ENCODE peak calls at places on chromosomes 6 and 20, in four cellular contexts. One of them, this sample, is unnamed.

GRCh38 chr6:72328775-72329174 is 293.1 kb upstream of the KCNQ5 start:
- DNase-seq in spleen: no peak
- DNase-seq in esophagus muscularis mucosa: no peak
- DNase-seq in HCT116: no peak
- DNase-seq in this sample: no peak

GRCh38 chr6:142384455-142385332 is 82.9 kb downstream of the ADGRG6 start:
- DNase-seq in spleen: no peak
- DNase-seq in esophagus muscularis mucosa: no peak
- DNase-seq in HCT116: no peak
- DNase-seq in this sample: no peak

GRCh38 chr6:42393339-42393738 is 58.4 kb downstream of the TRERF1 start:
- DNase-seq in spleen: no peak
- DNase-seq in esophagus muscularis mucosa: no peak
- DNase-seq in HCT116: no peak
- DNase-seq in this sample: no peak

GRCh38 chr6:108798672-108799355 is 49.4 kb upstream of the ARMC2 start:
- DNase-seq in spleen: peak
- DNase-seq in esophagus muscularis mucosa: no peak
- DNase-seq in HCT116: no peak
- DNase-seq in this sample: no peak

GRCh38 chr6:35080821-35081425 is 60.2 kb downstream of the TCP11 start:
- DNase-seq in spleen: peak
- DNase-seq in esophagus muscularis mucosa: no peak
- DNase-seq in HCT116: no peak
- DNase-seq in this sample: no peak

GRCh38 chr6:46144270-46144669 is 14.5 kb downstream of the ENPP4 start:
- DNase-seq in spleen: no peak
- DNase-seq in esophagus muscularis mucosa: no peak
- DNase-seq in HCT116: no peak
- DNase-seq in this sample: no peak

GRCh38 chr20:60046011-60046413 is 87.8 kb downstream of the CDH26 start:
- DNase-seq in spleen: no peak
- DNase-seq in esophagus muscularis mucosa: no peak
- DNase-seq in HCT116: no peak
- DNase-seq in this sample: no peak

GRCh38 chr6:71419217-71419953 is 130.8 kb downstream of the OGFRL1 start:
- DNase-seq in spleen: peak
- DNase-seq in esophagus muscularis mucosa: no peak
- DNase-seq in HCT116: no peak
- DNase-seq in this sample: no peak

GRCh38 chr6:25138697-25139051 is 140.5 kb upstream of the CARMIL1 start:
- DNase-seq in spleen: no peak
- DNase-seq in esophagus muscularis mucosa: no peak
- DNase-seq in HCT116: no peak
- DNase-seq in this sample: no peak

GRCh38 chr6:131555992-131556391 is 17.0 kb upstream of the ARG1 start:
- DNase-seq in spleen: no peak
- DNase-seq in esophagus muscularis mucosa: no peak
- DNase-seq in HCT116: no peak
- DNase-seq in this sample: no peak

GRCh38 chr6:31730631-31731086 is 1.6 kb upstream of the DDAH2 start:
- DNase-seq in spleen: peak
- DNase-seq in esophagus muscularis mucosa: no peak
- DNase-seq in HCT116: no peak
- DNase-seq in this sample: no peak

GRCh38 chr6:104540743-104541142 is 319.0 kb downstream of the HACE1 start:
- DNase-seq in spleen: no peak
- DNase-seq in esophagus muscularis mucosa: no peak
- DNase-seq in HCT116: no peak
- DNase-seq in this sample: no peak

DNA sequence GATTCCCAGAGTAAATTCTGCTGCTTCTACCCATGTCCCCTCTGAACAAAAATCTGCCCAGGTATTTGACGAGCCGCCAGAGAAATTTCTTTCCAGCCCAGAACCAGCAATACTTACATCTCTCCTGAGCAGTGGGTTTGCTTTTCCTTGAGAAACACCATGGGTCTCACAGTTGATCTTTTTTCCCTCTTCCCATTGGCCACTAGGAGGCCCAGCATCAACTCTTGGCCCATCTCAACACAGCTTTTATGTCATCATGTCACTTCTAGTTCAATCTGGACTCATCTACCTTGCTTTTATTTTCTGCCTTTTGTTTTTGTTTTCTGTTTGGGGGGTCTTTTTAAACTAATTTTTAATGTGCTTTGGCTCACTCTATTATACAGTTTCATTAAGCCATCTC is 18.8 kb downstream of the MAFB start:
- DNase-seq in spleen: no peak
- DNase-seq in esophagus muscularis mucosa: no peak
- DNase-seq in HCT116: no peak
- DNase-seq in this sample: no peak
- H3K4me3 ChIP-seq in spleen: no peak
- H3K4me3 ChIP-seq in esophagus muscularis mucosa: no peak
- H3K4me3 ChIP-seq in HCT116: no peak
- H3K4me3 ChIP-seq in this sample: no peak

GRCh38 chr20:63101781-63102719 is 95.3 kb upstream of the BHLHE23 start:
- DNase-seq in spleen: peak
- DNase-seq in esophagus muscularis mucosa: no peak
- DNase-seq in HCT116: no peak
- DNase-seq in this sample: no peak

GRCh38 chr20:63104312-63105181 is 97.8 kb upstream of the BHLHE23 start:
- DNase-seq in spleen: peak
- DNase-seq in esophagus muscularis mucosa: no peak
- DNase-seq in HCT116: no peak
- DNase-seq in this sample: no peak

GRCh38 chr20:63103402-63104311 is 96.9 kb upstream of the BHLHE23 start:
- DNase-seq in spleen: peak
- DNase-seq in esophagus muscularis mucosa: no peak
- DNase-seq in HCT116: no peak
- DNase-seq in this sample: no peak

GRCh38 chr20:63100926-63101699 is 94.3 kb upstream of the BHLHE23 start:
- DNase-seq in spleen: peak
- DNase-seq in esophagus muscularis mucosa: no peak
- DNase-seq in HCT116: no peak
- DNase-seq in this sample: no peak

DNA sequence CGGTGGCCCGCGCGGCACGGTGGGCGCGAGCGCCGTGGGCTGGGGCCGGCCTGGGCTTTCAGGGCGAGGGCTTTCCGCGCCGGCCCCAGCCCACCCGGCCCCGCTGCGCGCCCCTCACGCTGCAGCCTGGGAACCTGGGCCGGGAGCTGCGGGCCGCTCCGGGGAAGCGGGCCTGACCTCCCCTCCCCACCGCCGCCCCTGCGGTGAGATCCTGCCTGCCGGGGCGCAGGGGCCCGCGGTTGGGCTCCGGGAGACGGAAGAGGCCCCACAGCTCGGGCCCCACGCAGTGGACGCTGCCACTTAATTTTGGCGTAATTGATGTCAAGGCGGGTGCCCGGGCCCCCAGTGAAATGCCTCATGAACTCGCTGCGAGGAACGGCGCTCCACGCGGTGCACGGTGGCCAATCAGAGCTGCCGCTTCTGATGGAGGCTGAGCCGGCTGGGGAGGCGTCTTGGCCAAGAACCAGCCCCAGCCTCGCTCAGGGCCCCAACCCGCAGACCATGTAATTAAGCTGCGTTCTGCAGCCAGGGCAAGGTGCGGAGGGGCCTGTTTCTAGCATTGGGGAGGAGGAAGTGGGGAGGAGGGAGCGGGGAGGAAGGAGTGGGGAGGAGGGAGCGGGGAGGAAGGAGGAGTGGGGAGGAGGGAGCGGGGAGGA is 96.1 kb upstream of the BHLHE23 start:
- DNase-seq in spleen: peak
- DNase-seq in esophagus muscularis mucosa: no peak
- DNase-seq in HCT116: no peak
- DNase-seq in this sample: no peak
- H3K27ac ChIP-seq in spleen: peak
- H3K27ac ChIP-seq in esophagus muscularis mucosa: peak
- H3K27ac ChIP-seq in HCT116: peak
- H3K27ac ChIP-seq in this sample: no peak

GRCh38 chr6:26214826-26215199 is 127.6 kb downstream of the HFE start:
- DNase-seq in spleen: peak
- DNase-seq in esophagus muscularis mucosa: no peak
- DNase-seq in HCT116: no peak
- DNase-seq in this sample: no peak
- TF ChIP-seq POLR2AphosphoS5 in spleen: peak
- TF ChIP-seq POLR2AphosphoS5 in esophagus muscularis mucosa: no peak
- TF ChIP-seq POLR2AphosphoS5 in HCT116: no peak
- TF ChIP-seq POLR2AphosphoS5 in this sample: no peak

GRCh38 chr20:34729416-34729815 is 25.3 kb downstream of the TP53INP2 start:
- DNase-seq in spleen: no peak
- DNase-seq in esophagus muscularis mucosa: no peak
- DNase-seq in HCT116: no peak
- DNase-seq in this sample: no peak

GRCh38 chr20:34720266-34720665 is 16.1 kb downstream of the TP53INP2 start:
- DNase-seq in spleen: no peak
- DNase-seq in esophagus muscularis mucosa: no peak
- DNase-seq in HCT116: no peak
- DNase-seq in this sample: no peak

GRCh38 chr20:34724172-34724571 is 20.0 kb downstream of the TP53INP2 start:
- DNase-seq in spleen: no peak
- DNase-seq in esophagus muscularis mucosa: no peak
- DNase-seq in HCT116: no peak
- DNase-seq in this sample: no peak
- H3K4me3 ChIP-seq in spleen: no peak
- H3K4me3 ChIP-seq in esophagus muscularis mucosa: no peak
- H3K4me3 ChIP-seq in HCT116: no peak
- H3K4me3 ChIP-seq in this sample: no peak

DNA sequence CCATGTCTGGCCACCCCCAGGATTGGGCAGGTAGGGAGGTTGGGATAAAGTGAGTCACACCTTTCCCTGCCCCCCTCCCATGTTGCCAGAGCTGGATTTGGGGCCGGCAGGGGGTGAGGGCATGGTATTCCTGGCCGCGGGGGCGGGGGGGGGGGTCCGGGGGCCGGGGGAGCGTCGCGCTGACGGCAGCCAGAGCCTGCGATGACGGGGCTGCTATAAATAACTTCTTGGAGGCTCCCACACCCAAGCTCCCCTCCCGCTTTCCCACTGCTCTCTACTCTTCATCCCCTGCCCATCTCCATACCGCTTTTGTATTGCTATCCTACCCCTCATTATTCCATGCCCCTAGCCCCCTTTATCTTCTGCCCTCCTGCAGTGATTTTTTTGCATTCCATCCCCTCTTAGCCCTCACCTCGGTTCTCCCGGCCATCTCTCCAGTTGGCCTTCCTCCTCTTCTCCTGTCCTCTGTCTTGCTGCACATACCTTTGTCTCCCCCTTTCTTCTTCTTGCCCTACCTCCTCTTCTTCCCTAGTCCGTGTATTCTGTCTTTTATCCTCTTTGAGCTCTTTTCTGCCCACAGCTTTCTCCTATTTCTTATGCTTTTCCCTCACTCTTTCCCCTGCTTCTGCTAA is 13.8 kb downstream of the SYNGAP1 start:
- DNase-seq in spleen: no peak
- DNase-seq in esophagus muscularis mucosa: no peak
- DNase-seq in HCT116: no peak
- DNase-seq in this sample: no peak
- H3K27ac ChIP-seq in spleen: no peak
- H3K27ac ChIP-seq in esophagus muscularis mucosa: peak
- H3K27ac ChIP-seq in HCT116: no peak
- H3K27ac ChIP-seq in this sample: no peak

DNA sequence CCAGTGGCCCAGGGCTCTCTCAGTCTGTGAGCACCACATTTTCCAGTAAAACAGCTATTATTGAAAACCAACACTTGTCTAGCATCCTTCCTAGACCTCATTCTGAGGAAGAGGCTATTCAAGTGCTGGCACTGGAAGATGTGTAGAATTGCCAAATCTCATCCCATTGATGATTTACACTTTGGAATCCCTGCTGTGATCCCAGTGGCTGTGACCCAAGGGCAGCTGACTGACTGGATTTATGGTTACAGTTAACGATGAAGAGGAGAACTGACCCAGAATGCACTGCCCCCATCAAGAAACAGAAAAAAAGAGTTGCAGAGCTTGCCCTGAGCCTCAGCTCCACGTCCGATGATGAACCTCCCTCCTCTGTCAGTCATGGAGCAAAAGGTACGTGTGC is 2.4 kb downstream of the CMTR1 start:
- DNase-seq in spleen: no peak
- DNase-seq in esophagus muscularis mucosa: no peak
- DNase-seq in HCT116: no peak
- DNase-seq in this sample: no peak
- TF ChIP-seq POLR2AphosphoS5 in spleen: no peak
- TF ChIP-seq POLR2AphosphoS5 in esophagus muscularis mucosa: no peak
- TF ChIP-seq POLR2AphosphoS5 in HCT116: no peak
- TF ChIP-seq POLR2AphosphoS5 in this sample: no peak

GRCh38 chr6:1602356-1602713 is 7.4 kb upstream of the FOXC1 start:
- DNase-seq in spleen: no peak
- DNase-seq in esophagus muscularis mucosa: no peak
- DNase-seq in HCT116: no peak
- DNase-seq in this sample: no peak

GRCh38 chr6:1601616-1602355 is 7.9 kb upstream of the FOXC1 start:
- DNase-seq in spleen: peak
- DNase-seq in esophagus muscularis mucosa: no peak
- DNase-seq in HCT116: no peak
- DNase-seq in this sample: no peak

GRCh38 chr6:1604991-1605821 is 4.5 kb upstream of the FOXC1 start:
- DNase-seq in spleen: peak
- DNase-seq in esophagus muscularis mucosa: no peak
- DNase-seq in HCT116: no peak
- DNase-seq in this sample: no peak

GRCh38 chr6:1604347-1604990 is 5.2 kb upstream of the FOXC1 start:
- DNase-seq in spleen: peak
- DNase-seq in esophagus muscularis mucosa: no peak
- DNase-seq in HCT116: no peak
- DNase-seq in this sample: no peak

GRCh38 chr6:1603708-1604346 is 5.9 kb upstream of the FOXC1 start:
- DNase-seq in spleen: peak
- DNase-seq in esophagus muscularis mucosa: no peak
- DNase-seq in HCT116: no peak
- DNase-seq in this sample: no peak
- H3K4me3 ChIP-seq in spleen: no peak
- H3K4me3 ChIP-seq in esophagus muscularis mucosa: peak
- H3K4me3 ChIP-seq in HCT116: peak
- H3K4me3 ChIP-seq in this sample: peak

GRCh38 chr20:57383447-57384347 is 7.5 kb upstream of the RBM38 start:
- DNase-seq in spleen: peak
- DNase-seq in esophagus muscularis mucosa: no peak
- DNase-seq in HCT116: no peak
- DNase-seq in this sample: no peak

GRCh38 chr20:57385940-57386339 is 5.3 kb upstream of the RBM38 start:
- DNase-seq in spleen: peak
- DNase-seq in esophagus muscularis mucosa: no peak
- DNase-seq in HCT116: no peak
- DNase-seq in this sample: no peak

GRCh38 chr20:57382516-57382915 is 8.7 kb upstream of the RBM38 start:
- DNase-seq in spleen: no peak
- DNase-seq in esophagus muscularis mucosa: no peak
- DNase-seq in HCT116: no peak
- DNase-seq in this sample: no peak

GRCh38 chr20:57384953-57385761 is 6.0 kb upstream of the RBM38 start:
- DNase-seq in spleen: peak
- DNase-seq in esophagus muscularis mucosa: no peak
- DNase-seq in HCT116: no peak
- DNase-seq in this sample: no peak

GRCh38 chr20:57384486-57384885 is 6.7 kb upstream of the RBM38 start:
- DNase-seq in spleen: peak
- DNase-seq in esophagus muscularis mucosa: no peak
- DNase-seq in HCT116: no peak
- DNase-seq in this sample: no peak
- H3K27ac ChIP-seq in spleen: no peak
- H3K27ac ChIP-seq in esophagus muscularis mucosa: no peak
- H3K27ac ChIP-seq in HCT116: no peak
- H3K27ac ChIP-seq in this sample: no peak

GRCh38 chr6:73652637-73653570 is 888 bp downstream of the SLC17A5 start:
- DNase-seq in spleen: peak
- DNase-seq in esophagus muscularis mucosa: no peak
- DNase-seq in HCT116: peak
- DNase-seq in this sample: no peak
- TF ChIP-seq POLR2AphosphoS5 in spleen: peak
- TF ChIP-seq POLR2AphosphoS5 in esophagus muscularis mucosa: peak
- TF ChIP-seq POLR2AphosphoS5 in HCT116: no peak
- TF ChIP-seq POLR2AphosphoS5 in this sample: no peak

This sample was measured in SK-N-MC.